ENCODE peak calls at places on chromosomes 13 and 19, in nine cellular contexts. B, S, F, J, U, P, O, I and Q are unnamed samples.
A peak's percentile ranks its signal among the peaks of the same experiment; 100 is the strongest.

GRCh38 chr19:275000-275399 is 16.2 kb downstream of the PLPP2 start:
- DNase-seq in B (no peak), S (no peak), F (no peak), J (no peak), U (no peak), P (no peak), O (no peak), I (no peak), Q (no peak)

GRCh38 chr19:34841780-34842179 is 68.8 kb upstream of the ZNF599 start:
- DNase-seq in B (no peak), S (no peak), F (no peak), J (no peak), U (no peak), P (no peak), O (peak; percentile 67), I (no peak), Q (no peak)

GRCh38 chr13:51764184-51765141 is 39.5 kb downstream of the DHRS12 start:
- DNase-seq in B (peak; percentile 54), S (no peak), F (no peak), J (peak; percentile 75), U (peak; percentile 78), P (peak; percentile 71), O (no peak), I (no peak), Q (no peak)

GRCh38 chr13:94328336-94329041 is 151.0 kb downstream of the DCT start:
- DNase-seq in B (no peak), S (no peak), F (no peak), J (no peak), U (no peak), P (no peak), O (no peak), I (no peak), Q (no peak)

GRCh38 chr19:29978139-29978538 is 36.1 kb downstream of the URI1 start:
- DNase-seq in B (no peak), S (no peak), F (no peak), J (no peak), U (no peak), P (peak; percentile 13), O (no peak), I (no peak), Q (no peak)

GRCh38 chr13:44132710-44133109 is 240.9 kb upstream of the SERP2 start:
- DNase-seq in B (peak; percentile 24), S (no peak), F (no peak), J (peak; percentile 71), U (peak; percentile 56), P (peak; percentile 70), O (no peak), I (peak; percentile 52), Q (no peak)

GRCh38 chr13:112452380-112453206 is 76.4 kb downstream of the SPACA7 start:
- DNase-seq in B (no peak), S (no peak), F (no peak), J (no peak), U (no peak), P (no peak), O (no peak), I (peak; percentile 50), Q (no peak)

GRCh38 chr13:39410089-39410901 is 192.7 kb downstream of the LHFPL6 start:
- DNase-seq in B (no peak), S (no peak), F (peak; percentile 42), J (peak; percentile 70), U (no peak), P (peak; percentile 93), O (peak; percentile 38), I (no peak), Q (no peak)

GRCh38 chr13:112907286-112907685 is 61.7 kb upstream of the MCF2L start:
- DNase-seq in B (no peak), S (no peak), F (no peak), J (no peak), U (no peak), P (no peak), O (no peak), I (no peak), Q (no peak)

GRCh38 chr19:49746206-49746958 is 16.7 kb downstream of the TSKS start:
- DNase-seq in B (no peak), S (peak; percentile 91), F (no peak), J (peak; percentile 17), U (no peak), P (peak; percentile 46), O (peak; percentile 99), I (peak; percentile 75), Q (peak; percentile 26)

GRCh38 chr19:47450478-47450877 is 21.2 kb downstream of the SLC8A2 start:
- DNase-seq in B (no peak), S (no peak), F (no peak), J (no peak), U (no peak), P (no peak), O (no peak), I (no peak), Q (no peak)

GRCh38 chr13:76879876-76880270 is 6.3 kb downstream of the KCTD12 start:
- DNase-seq in B (no peak), S (no peak), F (no peak), J (no peak), U (no peak), P (no peak), O (no peak), I (no peak), Q (no peak)

GRCh38 chr13:76878043-76878442 is 8.2 kb downstream of the KCTD12 start:
- DNase-seq in B (no peak), S (no peak), F (no peak), J (no peak), U (no peak), P (peak; percentile 45), O (no peak), I (no peak), Q (no peak)

GRCh38 chr13:76875256-76875655 is 10.9 kb downstream of the KCTD12 start:
- DNase-seq in B (no peak), S (no peak), F (no peak), J (no peak), U (no peak), P (no peak), O (no peak), I (no peak), Q (no peak)

GRCh38 chr13:76882431-76882830 is 3.8 kb downstream of the KCTD12 start:
- DNase-seq in B (no peak), S (no peak), F (no peak), J (peak; percentile 23), U (peak; percentile 28), P (peak; percentile 77), O (no peak), I (no peak), Q (no peak)

GRCh38 chr13:76879211-76879875 is 6.9 kb downstream of the KCTD12 start:
- DNase-seq in B (peak; percentile 47), S (no peak), F (peak; percentile 9), J (peak; percentile 64), U (peak; percentile 85), P (peak; percentile 96), O (no peak), I (peak; percentile 65), Q (peak; percentile 86)
- H3K4me3 ChIP-seq in B (no peak overlapping the region), S (no peak overlapping the region), F (no peak overlapping the region), J (no peak overlapping the region), U (no peak overlapping the region), P (no peak overlapping the region), O (no peak overlapping the region), I (no peak overlapping the region), Q (no peak overlapping the region)

GRCh38 chr13:98567140-98567539 is 9.8 kb downstream of the STK24 start:
- DNase-seq in B (no peak), S (no peak), F (no peak), J (no peak), U (no peak), P (no peak), O (no peak), I (no peak), Q (no peak)
- TF ChIP-seq CTCF in B (no peak), S (no peak), F (no peak), J (no peak), U (no peak), P (no peak), O (no peak), I (no peak), Q (no peak)

GRCh38 chr19:55939206-55939605 is 7.1 kb upstream of the NLRP13 start:
- DNase-seq in B (no peak), S (no peak), F (no peak), J (no peak), U (no peak), P (no peak), O (no peak), I (no peak), Q (no peak)

GRCh38 chr19:55931936-55932386 is at the start of gene NLRP13:
- DNase-seq in B (no peak), S (no peak), F (no peak), J (no peak), U (no peak), P (no peak), O (no peak), I (no peak), Q (no peak)

GRCh38 chr19:55930996-55931515 is 1.1 kb downstream of the NLRP13 start:
- DNase-seq in B (no peak), S (no peak), F (no peak), J (no peak), U (no peak), P (no peak), O (no peak), I (no peak), Q (no peak)

GRCh38 chr19:55940306-55940705 is 7.3 kb upstream of the NLRP8 start:
- DNase-seq in B (no peak), S (no peak), F (no peak), J (no peak), U (no peak), P (no peak), O (no peak), I (no peak), Q (no peak)

DNA sequence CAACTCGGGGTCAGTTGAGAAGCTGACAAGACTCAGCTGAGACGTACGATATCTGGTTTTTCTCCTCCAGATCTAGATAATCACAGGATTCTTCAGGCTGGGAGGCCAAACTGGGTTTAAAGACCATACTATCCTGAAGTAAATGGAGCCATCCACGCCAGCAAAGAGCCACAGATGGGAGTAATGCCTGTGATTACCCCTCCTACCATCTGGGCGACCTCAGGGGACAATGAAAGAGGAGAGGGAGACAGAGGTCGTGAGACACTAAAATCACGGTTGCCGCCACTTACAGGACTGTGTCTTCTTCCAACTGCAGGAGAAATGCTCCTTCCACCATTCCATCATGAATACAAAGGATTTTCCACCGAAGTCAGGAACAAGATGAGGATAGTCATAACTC is 3.1 kb upstream of the NLRP13 start:
- DNase-seq in B (no peak), S (no peak), F (no peak), J (no peak), U (no peak), P (no peak), O (no peak), I (no peak), Q (no peak)
- H3K4me3 ChIP-seq in B (no peak overlapping the region), S (no peak overlapping the region), F (no peak overlapping the region), J (no peak overlapping the region), U (no peak overlapping the region), P (no peak overlapping the region), O (no peak overlapping the region), I (no peak overlapping the region), Q (no peak overlapping the region)

DNA sequence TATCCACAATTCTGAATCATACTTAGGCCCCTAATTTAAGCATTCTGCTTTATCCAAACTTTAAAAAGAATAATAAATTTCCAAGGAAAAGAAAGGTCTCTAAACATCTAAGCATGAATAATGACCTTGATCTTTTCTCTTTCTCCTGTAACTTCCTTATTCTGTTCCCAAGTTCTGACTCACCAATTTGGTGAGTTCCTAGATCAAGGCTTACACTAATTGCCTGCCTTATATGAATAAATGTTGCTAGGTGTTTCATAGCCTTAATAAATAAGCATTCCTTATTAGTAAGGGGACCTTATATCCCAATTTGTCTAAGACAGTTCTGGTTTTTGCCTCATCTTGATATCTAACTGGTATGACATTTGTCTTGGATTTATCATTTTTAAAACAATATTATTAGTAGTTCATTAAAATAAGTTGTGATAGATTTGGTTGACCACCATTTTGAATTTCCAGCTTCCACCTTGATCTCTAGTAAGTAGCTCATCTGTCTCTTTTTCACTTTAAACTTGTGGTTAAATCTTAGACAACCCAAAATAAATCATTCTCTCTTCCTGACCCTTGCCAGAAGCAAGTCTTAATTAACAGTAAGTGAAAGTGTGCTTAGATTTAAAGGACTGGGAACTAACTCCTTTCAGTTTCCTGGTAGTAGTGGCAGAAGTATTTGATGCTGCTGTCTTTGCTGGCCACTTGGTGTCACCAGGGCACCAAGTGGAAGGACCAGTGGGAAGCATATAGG is 121.2 kb upstream of the MLNR start:
- DNase-seq in B (no peak), S (peak; percentile 17), F (no peak), J (no peak), U (no peak), P (peak; percentile 47), O (peak; percentile 45), I (no peak), Q (peak; percentile 40)
- TF ChIP-seq CTCF in B (no peak), S (peak; percentile 63), F (no peak), J (peak; percentile 4), U (peak; percentile 59), P (peak; percentile 42), O (peak; percentile 65), I (peak; percentile 64), Q (peak; percentile 24)